ENCODE peak calls at places on chromosomes 5 and 9, in eight cellular contexts. One of them, this sample, is unnamed.

GRCh38 chr9:132970306-132971062 is 8.0 kb upstream of the GFI1B start:
- DNase-seq in CD8-positive, alpha-beta T cell: no peak
- DNase-seq in Kasumi-1: no peak
- DNase-seq in small intestine: peak
- DNase-seq in progenitor cell of endocrine pancreas: no peak
- DNase-seq in epithelial cell of prostate: no peak
- DNase-seq in ELR: no peak
- DNase-seq in stimulated activated CD4-positive, alpha-beta T cell treated with anti-CD3 and anti-CD28 coated beads, Interleukin-2, amount 100 ng/mL, for 48 hours: no peak
- DNase-seq in this sample: no peak

GRCh38 chr5:42677156-42677842 is 79.3 kb upstream of the CCDC152 start:
- DNase-seq in CD8-positive, alpha-beta T cell: no peak
- DNase-seq in epithelial cell of prostate: no peak
- DNase-seq in ELR: no peak
- DNase-seq in small intestine: no peak
- DNase-seq in progenitor cell of endocrine pancreas: no peak
- DNase-seq in stimulated activated CD4-positive, alpha-beta T cell treated with anti-CD3 and anti-CD28 coated beads, Interleukin-2, amount 100 ng/mL, for 48 hours: no peak
- DNase-seq in Kasumi-1: no peak
- DNase-seq in this sample: no peak

GRCh38 chr9:35673132-35673997 is at the start of gene CA9:
- DNase-seq in stimulated activated CD4-positive, alpha-beta T cell treated with anti-CD3 and anti-CD28 coated beads, Interleukin-2, amount 100 ng/mL, for 48 hours: no peak
- DNase-seq in ELR: no peak
- DNase-seq in epithelial cell of prostate: no peak
- DNase-seq in CD8-positive, alpha-beta T cell: no peak
- DNase-seq in progenitor cell of endocrine pancreas: no peak
- DNase-seq in Kasumi-1: no peak
- DNase-seq in small intestine: peak
- DNase-seq in this sample: no peak

GRCh38 chr5:176850371-176851245 is 40.2 kb downstream of the UNC5A start:
- DNase-seq in stimulated activated CD4-positive, alpha-beta T cell treated with anti-CD3 and anti-CD28 coated beads, Interleukin-2, amount 100 ng/mL, for 48 hours: no peak
- DNase-seq in Kasumi-1: no peak
- DNase-seq in small intestine: no peak
- DNase-seq in epithelial cell of prostate: no peak
- DNase-seq in CD8-positive, alpha-beta T cell: no peak
- DNase-seq in progenitor cell of endocrine pancreas: no peak
- DNase-seq in ELR: no peak
- DNase-seq in this sample: no peak

GRCh38 chr5:173458819-173459218 is 130.6 kb upstream of the STC2 start:
- DNase-seq in small intestine: no peak
- DNase-seq in ELR: peak
- DNase-seq in CD8-positive, alpha-beta T cell: no peak
- DNase-seq in stimulated activated CD4-positive, alpha-beta T cell treated with anti-CD3 and anti-CD28 coated beads, Interleukin-2, amount 100 ng/mL, for 48 hours: no peak
- DNase-seq in epithelial cell of prostate: no peak
- DNase-seq in Kasumi-1: peak
- DNase-seq in progenitor cell of endocrine pancreas: no peak
- DNase-seq in this sample: no peak

GRCh38 chr5:59506285-59506877 is 387.1 kb downstream of the PDE4D start:
- DNase-seq in epithelial cell of prostate: no peak
- DNase-seq in Kasumi-1: peak
- DNase-seq in CD8-positive, alpha-beta T cell: no peak
- DNase-seq in ELR: peak
- DNase-seq in stimulated activated CD4-positive, alpha-beta T cell treated with anti-CD3 and anti-CD28 coated beads, Interleukin-2, amount 100 ng/mL, for 48 hours: no peak
- DNase-seq in small intestine: peak
- DNase-seq in progenitor cell of endocrine pancreas: no peak
- DNase-seq in this sample: no peak

GRCh38 chr5:83957188-83957587 is 236.5 kb upstream of the HAPLN1 start:
- DNase-seq in ELR: peak
- DNase-seq in small intestine: no peak
- DNase-seq in CD8-positive, alpha-beta T cell: no peak
- DNase-seq in epithelial cell of prostate: no peak
- DNase-seq in Kasumi-1: no peak
- DNase-seq in stimulated activated CD4-positive, alpha-beta T cell treated with anti-CD3 and anti-CD28 coated beads, Interleukin-2, amount 100 ng/mL, for 48 hours: no peak
- DNase-seq in progenitor cell of endocrine pancreas: no peak
- DNase-seq in this sample: no peak

GRCh38 chr5:15007549-15008142 is 136.1 kb upstream of the ANKH start:
- DNase-seq in small intestine: no peak
- DNase-seq in CD8-positive, alpha-beta T cell: no peak
- DNase-seq in stimulated activated CD4-positive, alpha-beta T cell treated with anti-CD3 and anti-CD28 coated beads, Interleukin-2, amount 100 ng/mL, for 48 hours: no peak
- DNase-seq in epithelial cell of prostate: no peak
- DNase-seq in Kasumi-1: no peak
- DNase-seq in ELR: no peak
- DNase-seq in progenitor cell of endocrine pancreas: no peak
- DNase-seq in this sample: no peak

GRCh38 chr9:124514125-124514524 is 6.9 kb upstream of the NR5A1 start:
- DNase-seq in ELR: no peak
- DNase-seq in CD8-positive, alpha-beta T cell: no peak
- DNase-seq in epithelial cell of prostate: no peak
- DNase-seq in small intestine: no peak
- DNase-seq in Kasumi-1: no peak
- DNase-seq in stimulated activated CD4-positive, alpha-beta T cell treated with anti-CD3 and anti-CD28 coated beads, Interleukin-2, amount 100 ng/mL, for 48 hours: no peak
- DNase-seq in progenitor cell of endocrine pancreas: no peak
- DNase-seq in this sample: no peak

GRCh38 chr5:170136493-170136892 is 30.8 kb downstream of the FOXI1 start:
- DNase-seq in Kasumi-1: no peak
- DNase-seq in ELR: no peak
- DNase-seq in stimulated activated CD4-positive, alpha-beta T cell treated with anti-CD3 and anti-CD28 coated beads, Interleukin-2, amount 100 ng/mL, for 48 hours: no peak
- DNase-seq in CD8-positive, alpha-beta T cell: no peak
- DNase-seq in small intestine: no peak
- DNase-seq in epithelial cell of prostate: no peak
- DNase-seq in progenitor cell of endocrine pancreas: no peak
- DNase-seq in this sample: no peak

GRCh38 chr9:122251351-122251750 is 13.3 kb downstream of the RBM18 start:
- DNase-seq in ELR: no peak
- DNase-seq in small intestine: no peak
- DNase-seq in CD8-positive, alpha-beta T cell: no peak
- DNase-seq in stimulated activated CD4-positive, alpha-beta T cell treated with anti-CD3 and anti-CD28 coated beads, Interleukin-2, amount 100 ng/mL, for 48 hours: no peak
- DNase-seq in progenitor cell of endocrine pancreas: no peak
- DNase-seq in Kasumi-1: no peak
- DNase-seq in epithelial cell of prostate: no peak
- DNase-seq in this sample: no peak

GRCh38 chr5:31415009-31415923 is 116.6 kb downstream of the DROSHA start:
- DNase-seq in small intestine: no peak
- DNase-seq in CD8-positive, alpha-beta T cell: no peak
- DNase-seq in progenitor cell of endocrine pancreas: no peak
- DNase-seq in ELR: peak
- DNase-seq in stimulated activated CD4-positive, alpha-beta T cell treated with anti-CD3 and anti-CD28 coated beads, Interleukin-2, amount 100 ng/mL, for 48 hours: no peak
- DNase-seq in epithelial cell of prostate: no peak
- DNase-seq in Kasumi-1: no peak
- DNase-seq in this sample: no peak

GRCh38 chr9:99752710-99753109 is 69.0 kb upstream of the NR4A3 start:
- DNase-seq in ELR: peak
- DNase-seq in CD8-positive, alpha-beta T cell: no peak
- DNase-seq in progenitor cell of endocrine pancreas: no peak
- DNase-seq in epithelial cell of prostate: peak
- DNase-seq in small intestine: no peak
- DNase-seq in Kasumi-1: no peak
- DNase-seq in stimulated activated CD4-positive, alpha-beta T cell treated with anti-CD3 and anti-CD28 coated beads, Interleukin-2, amount 100 ng/mL, for 48 hours: no peak
- DNase-seq in this sample: no peak

GRCh38 chr9:76136986-76137385 is 246.5 kb downstream of the PCSK5 start:
- DNase-seq in stimulated activated CD4-positive, alpha-beta T cell treated with anti-CD3 and anti-CD28 coated beads, Interleukin-2, amount 100 ng/mL, for 48 hours: no peak
- DNase-seq in epithelial cell of prostate: no peak
- DNase-seq in small intestine: peak
- DNase-seq in CD8-positive, alpha-beta T cell: no peak
- DNase-seq in ELR: peak
- DNase-seq in progenitor cell of endocrine pancreas: no peak
- DNase-seq in Kasumi-1: peak
- DNase-seq in this sample: no peak

GRCh38 chr5:84623034-84623433 is 238.4 kb upstream of the EDIL3 start:
- DNase-seq in CD8-positive, alpha-beta T cell: no peak
- DNase-seq in stimulated activated CD4-positive, alpha-beta T cell treated with anti-CD3 and anti-CD28 coated beads, Interleukin-2, amount 100 ng/mL, for 48 hours: no peak
- DNase-seq in progenitor cell of endocrine pancreas: no peak
- DNase-seq in small intestine: no peak
- DNase-seq in ELR: no peak
- DNase-seq in Kasumi-1: peak
- DNase-seq in epithelial cell of prostate: no peak
- DNase-seq in this sample: no peak

GRCh38 chr9:6552738-6553121 is 92.8 kb downstream of the GLDC start:
- DNase-seq in Kasumi-1: no peak
- DNase-seq in stimulated activated CD4-positive, alpha-beta T cell treated with anti-CD3 and anti-CD28 coated beads, Interleukin-2, amount 100 ng/mL, for 48 hours: no peak
- DNase-seq in ELR: peak
- DNase-seq in small intestine: no peak
- DNase-seq in epithelial cell of prostate: no peak
- DNase-seq in CD8-positive, alpha-beta T cell: no peak
- DNase-seq in progenitor cell of endocrine pancreas: no peak
- DNase-seq in this sample: no peak

GRCh38 chr9:7121664-7122063 is 363.9 kb downstream of the KDM4C start:
- DNase-seq in stimulated activated CD4-positive, alpha-beta T cell treated with anti-CD3 and anti-CD28 coated beads, Interleukin-2, amount 100 ng/mL, for 48 hours: no peak
- DNase-seq in epithelial cell of prostate: no peak
- DNase-seq in ELR: no peak
- DNase-seq in Kasumi-1: no peak
- DNase-seq in small intestine: peak
- DNase-seq in CD8-positive, alpha-beta T cell: no peak
- DNase-seq in progenitor cell of endocrine pancreas: no peak
- DNase-seq in this sample: no peak

GRCh38 chr9:72914750-72915149 is 38.1 kb downstream of the ALDH1A1 start:
- DNase-seq in CD8-positive, alpha-beta T cell: no peak
- DNase-seq in ELR: no peak
- DNase-seq in progenitor cell of endocrine pancreas: no peak
- DNase-seq in small intestine: no peak
- DNase-seq in Kasumi-1: no peak
- DNase-seq in epithelial cell of prostate: no peak
- DNase-seq in stimulated activated CD4-positive, alpha-beta T cell treated with anti-CD3 and anti-CD28 coated beads, Interleukin-2, amount 100 ng/mL, for 48 hours: no peak
- DNase-seq in this sample: no peak

GRCh38 chr5:144582046-144582445 is 411.4 kb downstream of the KCTD16 start:
- DNase-seq in Kasumi-1: no peak
- DNase-seq in small intestine: no peak
- DNase-seq in progenitor cell of endocrine pancreas: no peak
- DNase-seq in CD8-positive, alpha-beta T cell: no peak
- DNase-seq in stimulated activated CD4-positive, alpha-beta T cell treated with anti-CD3 and anti-CD28 coated beads, Interleukin-2, amount 100 ng/mL, for 48 hours: no peak
- DNase-seq in ELR: no peak
- DNase-seq in epithelial cell of prostate: peak
- DNase-seq in this sample: no peak

GRCh38 chr5:132486318-132487094 is 4.1 kb downstream of the IRF1 start:
- DNase-seq in ELR: no peak
- DNase-seq in epithelial cell of prostate: no peak
- DNase-seq in Kasumi-1: no peak
- DNase-seq in small intestine: no peak
- DNase-seq in stimulated activated CD4-positive, alpha-beta T cell treated with anti-CD3 and anti-CD28 coated beads, Interleukin-2, amount 100 ng/mL, for 48 hours: no peak
- DNase-seq in CD8-positive, alpha-beta T cell: no peak
- DNase-seq in progenitor cell of endocrine pancreas: no peak
- DNase-seq in this sample: no peak

GRCh38 chr9:22097712-22098111 is 88.6 kb upstream of the CDKN2B start:
- DNase-seq in stimulated activated CD4-positive, alpha-beta T cell treated with anti-CD3 and anti-CD28 coated beads, Interleukin-2, amount 100 ng/mL, for 48 hours: no peak
- DNase-seq in Kasumi-1: no peak
- DNase-seq in small intestine: peak
- DNase-seq in epithelial cell of prostate: peak
- DNase-seq in progenitor cell of endocrine pancreas: no peak
- DNase-seq in CD8-positive, alpha-beta T cell: no peak
- DNase-seq in ELR: peak
- DNase-seq in this sample: no peak

GRCh38 chr5:154202379-154203260 is 12.1 kb downstream of the GALNT10 start:
- DNase-seq in small intestine: no peak
- DNase-seq in progenitor cell of endocrine pancreas: no peak
- DNase-seq in ELR: no peak
- DNase-seq in CD8-positive, alpha-beta T cell: no peak
- DNase-seq in stimulated activated CD4-positive, alpha-beta T cell treated with anti-CD3 and anti-CD28 coated beads, Interleukin-2, amount 100 ng/mL, for 48 hours: peak
- DNase-seq in Kasumi-1: no peak
- DNase-seq in epithelial cell of prostate: no peak
- DNase-seq in this sample: no peak

GRCh38 chr9:18492612-18493011 is 18.7 kb downstream of the ADAMTSL1 start:
- DNase-seq in stimulated activated CD4-positive, alpha-beta T cell treated with anti-CD3 and anti-CD28 coated beads, Interleukin-2, amount 100 ng/mL, for 48 hours: no peak
- DNase-seq in Kasumi-1: no peak
- DNase-seq in progenitor cell of endocrine pancreas: no peak
- DNase-seq in small intestine: no peak
- DNase-seq in CD8-positive, alpha-beta T cell: no peak
- DNase-seq in ELR: peak
- DNase-seq in epithelial cell of prostate: no peak
- DNase-seq in this sample: no peak

This sample was measured in esophagus squamous epithelium.